ENCODE peak calls at places on chromosomes 3 and 15, in six cellular contexts. Q is SHP77, K is fibroblast of the conjunctiva, J is RWPE1, H is iris pigment epithelial cell, P is WTC11. F is an unnamed sample.

GRCh38 chr3:55369491-55369890 is 117.6 kb downstream of the WNT5A start:
- DNase-seq in P (no peak), K (no peak), Q (no peak), H (no peak), J (no peak), F (no peak)

GRCh38 chr3:157066335-157067071 is 93.4 kb downstream of the CCNL1 start:
- DNase-seq in K (no peak), J (no peak), H (peak; percentile 39), P (no peak), Q (peak; percentile 29), F (peak; percentile 96)

GRCh38 chr3:12890610-12891390 is 49.4 kb upstream of the RPL32 start:
- DNase-seq in H (no peak), P (no peak), Q (no peak), J (no peak), K (no peak), F (no peak)

GRCh38 chr3:159346504-159346903 is 544.6 kb downstream of the MFSD1 start:
- DNase-seq in P (no peak), H (no peak), K (no peak), Q (no peak), J (no peak), F (no peak)

GRCh38 chr15:78077860-78078187 is 313 bp upstream of the TBC1D2B start:
- DNase-seq in H (no peak), P (no peak), Q (no peak), K (no peak), J (no peak), F (no peak)

GRCh38 chr3:126936853-126937395 is 46.0 kb upstream of the PLXNA1 start:
- DNase-seq in H (no peak), Q (no peak), P (no peak), K (no peak), J (no peak), F (no peak)

GRCh38 chr3:177746259-177747021 is 549.2 kb upstream of the TBL1XR1 start:
- DNase-seq in K (peak; percentile 49), J (no peak), Q (no peak), P (no peak), H (peak; percentile 71), F (peak; percentile 51)

GRCh38 chr15:73849641-73850040 is 23.7 kb upstream of the TBC1D21 start:
- DNase-seq in H (no peak), P (no peak), J (no peak), K (no peak), Q (no peak), F (no peak)

GRCh38 chr3:42097166-42097946 is 6.2 kb downstream of the TRAK1 start:
- DNase-seq in K (no peak), Q (no peak), J (no peak), P (no peak), H (peak; percentile 83), F (no peak)

GRCh38 chr3:149010504-149010951 is 19.2 kb downstream of the GYG1 start:
- DNase-seq in P (no peak), H (peak; percentile 49), K (no peak), Q (no peak), J (no peak), F (no peak)

GRCh38 chr3:79767953-79768282 is at the start of gene ROBO1:
- DNase-seq in J (no peak), K (no peak), P (peak; percentile 15), H (peak; percentile 44), Q (peak; percentile 86), F (peak; percentile 9)

GRCh38 chr15:72784233-72784876 is 797 bp upstream of the ADPGK start:
- DNase-seq in K (peak; percentile 79), P (no peak), J (peak; percentile 57), Q (peak; percentile 57), H (peak; percentile 81), F (peak; percentile 88)

GRCh38 chr15:55434989-55435825 is 26.9 kb downstream of the PIERCE2 start:
- DNase-seq in J (peak; percentile 42), K (peak; percentile 40), H (peak; percentile 78), P (no peak), Q (peak; percentile 28), F (peak; percentile 51)

F was measured in myocyte.